ENCODE peak calls at places on chromosomes 13 and 19, in six cellular contexts. One of them, this sample, is unnamed.

GRCh38 chr19:11881151-11881800 is 6.3 kb upstream of the ZNF69 start:
- DNase-seq in HCT116: peak
- DNase-seq in GM12878: peak
- DNase-seq in SK-N-SH: peak
- DNase-seq in K562: peak
- DNase-seq in HepG2: peak
- DNase-seq in this sample: peak

GRCh38 chr13:62910541-62910940 is 1494.9 kb upstream of the PCDH20 start:
- DNase-seq in HCT116: no peak
- DNase-seq in GM12878: no peak
- DNase-seq in SK-N-SH: no peak
- DNase-seq in K562: no peak
- DNase-seq in HepG2: no peak
- DNase-seq in this sample: no peak

GRCh38 chr13:67554296-67554695 is 324.2 kb upstream of the PCDH9 start:
- DNase-seq in HCT116: no peak
- DNase-seq in GM12878: no peak
- DNase-seq in SK-N-SH: no peak
- DNase-seq in K562: no peak
- DNase-seq in HepG2: no peak
- DNase-seq in this sample: no peak

GRCh38 chr19:35549174-35549788 is 3.9 kb downstream of the TMEM147 start:
- DNase-seq in HCT116: peak
- DNase-seq in GM12878: no peak
- DNase-seq in SK-N-SH: peak
- DNase-seq in K562: peak
- DNase-seq in HepG2: peak
- DNase-seq in this sample: peak

GRCh38 chr19:45834970-45835369 is 19.9 kb upstream of the RSPH6A start:
- DNase-seq in HCT116: no peak
- DNase-seq in GM12878: no peak
- DNase-seq in SK-N-SH: no peak
- DNase-seq in K562: no peak
- DNase-seq in HepG2: no peak
- DNase-seq in this sample: no peak

GRCh38 chr19:6800991-6801396 is 28.5 kb downstream of the VAV1 start:
- DNase-seq in HCT116: peak
- DNase-seq in GM12878: no peak
- DNase-seq in SK-N-SH: no peak
- DNase-seq in K562: no peak
- DNase-seq in HepG2: peak
- DNase-seq in this sample: peak

GRCh38 chr13:22915442-22916082 is 265.2 kb upstream of the SGCG start:
- DNase-seq in HCT116: peak
- DNase-seq in GM12878: no peak
- DNase-seq in SK-N-SH: peak
- DNase-seq in K562: peak
- DNase-seq in HepG2: no peak
- DNase-seq in this sample: no peak

GRCh38 chr19:33177417-33177976 is 16.6 kb upstream of the LRP3 start:
- DNase-seq in HCT116: no peak
- DNase-seq in GM12878: no peak
- DNase-seq in SK-N-SH: peak
- DNase-seq in K562: peak
- DNase-seq in HepG2: peak
- DNase-seq in this sample: no peak

GRCh38 chr13:84816567-84817133 is 934.4 kb upstream of the SLITRK1 start:
- DNase-seq in HCT116: no peak
- DNase-seq in GM12878: no peak
- DNase-seq in SK-N-SH: no peak
- DNase-seq in K562: no peak
- DNase-seq in HepG2: no peak
- DNase-seq in this sample: no peak

GRCh38 chr13:98142427-98143156 is at the start of gene FARP1:
- DNase-seq in HCT116: peak
- DNase-seq in GM12878: no peak
- DNase-seq in SK-N-SH: peak
- DNase-seq in K562: peak
- DNase-seq in HepG2: peak
- DNase-seq in this sample: no peak

GRCh38 chr19:17775245-17775927 is 19.6 kb upstream of the B3GNT3 start:
- DNase-seq in HCT116: no peak
- DNase-seq in GM12878: no peak
- DNase-seq in SK-N-SH: peak
- DNase-seq in K562: peak
- DNase-seq in HepG2: peak
- DNase-seq in this sample: no peak

GRCh38 chr13:38607136-38607535 is 79.7 kb upstream of the FREM2 start:
- DNase-seq in HCT116: no peak
- DNase-seq in GM12878: no peak
- DNase-seq in SK-N-SH: no peak
- DNase-seq in K562: no peak
- DNase-seq in HepG2: no peak
- DNase-seq in this sample: no peak

GRCh38 chr13:71360041-71360440 is 507.0 kb downstream of the DACH1 start:
- DNase-seq in HCT116: no peak
- DNase-seq in GM12878: no peak
- DNase-seq in SK-N-SH: no peak
- DNase-seq in K562: no peak
- DNase-seq in HepG2: no peak
- DNase-seq in this sample: no peak

GRCh38 chr19:36330226-36330625 is 48.8 kb downstream of the ZFP14 start:
- DNase-seq in HCT116: no peak
- DNase-seq in GM12878: no peak
- DNase-seq in SK-N-SH: no peak
- DNase-seq in K562: no peak
- DNase-seq in HepG2: no peak
- DNase-seq in this sample: no peak

GRCh38 chr13:110201114-110201513 is 105.8 kb downstream of the COL4A1 start:
- DNase-seq in HCT116: no peak
- DNase-seq in GM12878: no peak
- DNase-seq in SK-N-SH: no peak
- DNase-seq in K562: no peak
- DNase-seq in HepG2: no peak
- DNase-seq in this sample: no peak

GRCh38 chr13:91375119-91375729 is 23.2 kb upstream of the GPC5 start:
- DNase-seq in HCT116: no peak
- DNase-seq in GM12878: no peak
- DNase-seq in SK-N-SH: peak
- DNase-seq in K562: peak
- DNase-seq in HepG2: no peak
- DNase-seq in this sample: peak

GRCh38 chr19:53864308-53864836 is 3.3 kb upstream of the MYADM start:
- DNase-seq in HCT116: no peak
- DNase-seq in GM12878: no peak
- DNase-seq in SK-N-SH: no peak
- DNase-seq in K562: peak
- DNase-seq in HepG2: peak
- DNase-seq in this sample: no peak

GRCh38 chr13:37175996-37176395 is 70.5 kb upstream of the CSNK1A1L start:
- DNase-seq in HCT116: no peak
- DNase-seq in GM12878: no peak
- DNase-seq in SK-N-SH: no peak
- DNase-seq in K562: no peak
- DNase-seq in HepG2: no peak
- DNase-seq in this sample: no peak

DNA sequence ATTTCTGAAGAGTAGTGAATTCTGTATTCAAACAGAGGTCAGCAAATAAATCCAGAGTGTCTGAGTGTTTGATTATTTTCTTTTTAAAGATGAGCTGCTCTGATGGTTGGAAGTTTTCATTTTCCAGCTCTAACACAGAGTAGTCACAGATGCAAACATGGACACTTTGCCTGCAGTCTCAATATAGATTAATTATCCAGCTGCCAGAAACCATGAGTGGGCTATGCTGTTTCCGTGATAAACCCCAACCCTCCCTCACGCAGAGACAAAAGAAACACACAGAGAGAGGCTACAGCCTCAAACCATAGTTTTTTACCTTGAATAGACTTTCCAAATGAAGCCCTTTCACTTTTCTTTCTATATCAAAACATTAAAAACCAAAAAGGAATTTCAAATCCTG is 884.7 kb downstream of the DIAPH3 start:
- DNase-seq in HCT116: no peak
- DNase-seq in GM12878: no peak
- DNase-seq in SK-N-SH: peak
- DNase-seq in K562: no peak
- DNase-seq in HepG2: no peak
- DNase-seq in this sample: no peak
- TF ChIP-seq SIN3A in HCT116: no peak
- TF ChIP-seq SIN3A in GM12878: no peak
- TF ChIP-seq SIN3A in SK-N-SH: no peak
- TF ChIP-seq SIN3A in K562: no peak
- TF ChIP-seq SIN3A in HepG2: no peak
- TF ChIP-seq SIN3A in this sample: no peak

GRCh38 chr13:100533588-100534041 is 55.0 kb downstream of the GGACT start:
- DNase-seq in HCT116: no peak
- DNase-seq in GM12878: no peak
- DNase-seq in SK-N-SH: no peak
- DNase-seq in K562: no peak
- DNase-seq in HepG2: peak
- DNase-seq in this sample: no peak
- TF ChIP-seq REST in HCT116: no peak
- TF ChIP-seq REST in GM12878: no peak
- TF ChIP-seq REST in SK-N-SH: no peak
- TF ChIP-seq REST in K562: no peak
- TF ChIP-seq REST in HepG2: no peak
- TF ChIP-seq REST in this sample: no peak

GRCh38 chr13:34465423-34465922 is 476.6 kb upstream of the NBEA start:
- DNase-seq in HCT116: no peak
- DNase-seq in GM12878: no peak
- DNase-seq in SK-N-SH: no peak
- DNase-seq in K562: no peak
- DNase-seq in HepG2: no peak
- DNase-seq in this sample: no peak

GRCh38 chr13:34467450-34468083 is 474.5 kb upstream of the NBEA start:
- DNase-seq in HCT116: no peak
- DNase-seq in GM12878: no peak
- DNase-seq in SK-N-SH: no peak
- DNase-seq in K562: no peak
- DNase-seq in HepG2: no peak
- DNase-seq in this sample: no peak

GRCh38 chr13:34474469-34474868 is 467.6 kb upstream of the NBEA start:
- DNase-seq in HCT116: no peak
- DNase-seq in GM12878: no peak
- DNase-seq in SK-N-SH: no peak
- DNase-seq in K562: no peak
- DNase-seq in HepG2: no peak
- DNase-seq in this sample: no peak

GRCh38 chr13:34466301-34466700 is 475.8 kb upstream of the NBEA start:
- DNase-seq in HCT116: no peak
- DNase-seq in GM12878: no peak
- DNase-seq in SK-N-SH: no peak
- DNase-seq in K562: no peak
- DNase-seq in HepG2: no peak
- DNase-seq in this sample: no peak

GRCh38 chr13:34469212-34469983 is 472.7 kb upstream of the NBEA start:
- DNase-seq in HCT116: no peak
- DNase-seq in GM12878: no peak
- DNase-seq in SK-N-SH: peak
- DNase-seq in K562: no peak
- DNase-seq in HepG2: no peak
- DNase-seq in this sample: no peak
- TF ChIP-seq SIN3A in HCT116: no peak
- TF ChIP-seq SIN3A in GM12878: no peak
- TF ChIP-seq SIN3A in SK-N-SH: no peak
- TF ChIP-seq SIN3A in K562: no peak
- TF ChIP-seq SIN3A in HepG2: no peak
- TF ChIP-seq SIN3A in this sample: no peak

GRCh38 chr19:31513841-31514240 is 164.6 kb upstream of the TSHZ3 start:
- DNase-seq in HCT116: no peak
- DNase-seq in GM12878: no peak
- DNase-seq in SK-N-SH: no peak
- DNase-seq in K562: no peak
- DNase-seq in HepG2: no peak
- DNase-seq in this sample: no peak

GRCh38 chr19:31510635-31511034 is 161.4 kb upstream of the TSHZ3 start:
- DNase-seq in HCT116: no peak
- DNase-seq in GM12878: no peak
- DNase-seq in SK-N-SH: no peak
- DNase-seq in K562: no peak
- DNase-seq in HepG2: no peak
- DNase-seq in this sample: no peak

GRCh38 chr19:31511696-31512095 is 162.5 kb upstream of the TSHZ3 start:
- DNase-seq in HCT116: no peak
- DNase-seq in GM12878: no peak
- DNase-seq in SK-N-SH: no peak
- DNase-seq in K562: no peak
- DNase-seq in HepG2: no peak
- DNase-seq in this sample: no peak

GRCh38 chr19:31512403-31512970 is 163.3 kb upstream of the TSHZ3 start:
- DNase-seq in HCT116: no peak
- DNase-seq in GM12878: no peak
- DNase-seq in SK-N-SH: no peak
- DNase-seq in K562: no peak
- DNase-seq in HepG2: no peak
- DNase-seq in this sample: no peak

DNA sequence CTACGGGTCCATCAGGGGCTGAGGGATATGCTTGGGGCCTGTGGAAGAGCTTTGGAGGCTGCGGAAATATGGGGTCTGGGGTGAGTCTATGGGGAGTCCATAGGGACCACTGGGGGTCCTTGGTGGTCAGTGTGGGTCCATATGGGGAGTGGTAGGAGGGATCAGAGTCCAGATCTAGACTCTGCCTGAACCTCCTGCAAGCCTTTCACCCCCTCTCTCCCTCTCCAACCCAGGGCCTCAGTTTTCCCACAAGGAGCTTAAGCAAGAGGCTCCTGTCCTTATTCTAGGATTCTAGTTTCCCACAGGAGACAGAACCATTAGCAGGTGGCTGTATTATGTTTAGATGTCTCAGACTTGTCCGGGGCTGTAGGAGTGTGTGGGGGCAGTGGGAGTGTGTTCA is 161.9 kb upstream of the TSHZ3 start:
- DNase-seq in HCT116: no peak
- DNase-seq in GM12878: no peak
- DNase-seq in SK-N-SH: no peak
- DNase-seq in K562: no peak
- DNase-seq in HepG2: no peak
- DNase-seq in this sample: no peak
- TF ChIP-seq REST in HCT116: no peak
- TF ChIP-seq REST in GM12878: no peak
- TF ChIP-seq REST in SK-N-SH: no peak
- TF ChIP-seq REST in K562: no peak
- TF ChIP-seq REST in HepG2: no peak
- TF ChIP-seq REST in this sample: no peak